ENCODE peak calls at places on chromosomes 11 and 22, in seven cellular contexts. F is tibial nerve, U is endothelial cell of umbilical vein, M is uterus, W is ovary, E is IMR-90, T is Peyer's patch. R is an unnamed sample.

GRCh38 chr11:35321532-35322320 is 97.6 kb downstream of the SLC1A2 start:
- DNase-seq in U (no peak), F (no peak), T (no peak), W (no peak), E (peak), M (peak), R (no peak)

GRCh38 chr11:46001427-46002049 is 79.1 kb downstream of the LARGE2 start:
- DNase-seq in F (no peak), M (no peak), T (no peak), U (peak), W (no peak), E (peak), R (no peak)

GRCh38 chr11:72140661-72141060 is 5.1 kb downstream of the FOLR3 start:
- DNase-seq in T (no peak), W (no peak), M (no peak), E (no peak), U (no peak), F (no peak), R (no peak)

GRCh38 chr22:39173787-39174497 is 21.5 kb upstream of the CBX7 start:
- DNase-seq in E (no peak), F (no peak), T (peak), U (no peak), W (no peak), M (no peak), R (no peak)

GRCh38 chr22:45537734-45538181 is 35.1 kb downstream of the FBLN1 start:
- DNase-seq in U (no peak), F (peak), W (peak), M (peak), T (no peak), E (peak), R (peak)

GRCh38 chr22:45644714-45645113 is 26.9 kb upstream of the ATXN10 start:
- DNase-seq in F (no peak), U (no peak), W (no peak), T (no peak), M (no peak), E (no peak), R (no peak)

GRCh38 chr11:953513-953912 is 27.8 kb downstream of the AP2A2 start:
- DNase-seq in M (no peak), E (no peak), T (no peak), F (no peak), W (no peak), U (no peak), R (no peak)

GRCh38 chr11:104531075-104531474 is 367.1 kb upstream of the PDGFD start:
- DNase-seq in M (no peak), U (peak), F (no peak), E (no peak), W (no peak), T (no peak), R (no peak)

GRCh38 chr22:33512961-33513360 is 407.3 kb downstream of the LARGE1 start:
- DNase-seq in M (no peak), F (no peak), W (no peak), E (peak), T (no peak), U (no peak), R (no peak)

GRCh38 chr11:76455331-76455730 is 10.5 kb downstream of the EMSY start:
- DNase-seq in M (no peak), W (no peak), F (no peak), T (no peak), E (peak), U (peak), R (no peak)

GRCh38 chr11:61814242-61814957 is 2.4 kb downstream of the FADS1 start:
- DNase-seq in T (no peak), M (peak), E (no peak), U (no peak), F (peak), W (no peak), R (no peak)

GRCh38 chr11:1082728-1083620 is 8.3 kb downstream of the MUC2 start:
- DNase-seq in F (no peak), W (peak), M (peak), U (no peak), E (no peak), T (no peak), R (peak)

GRCh38 chr22:50726643-50727340 is 11.2 kb upstream of the ACR start:
- DNase-seq in M (no peak), U (no peak), T (no peak), F (no peak), E (no peak), W (peak), R (no peak)

GRCh38 chr11:64759722-64760719 is at the start of gene PYGM:
- DNase-seq in U (no peak), E (no peak), M (peak), T (no peak), W (peak), F (peak), R (no peak)
- TF ChIP-seq POLR2A in U (no peak), E (peak), M (peak), T (no peak), W (no peak), F (no peak), R (no peak)

DNA sequence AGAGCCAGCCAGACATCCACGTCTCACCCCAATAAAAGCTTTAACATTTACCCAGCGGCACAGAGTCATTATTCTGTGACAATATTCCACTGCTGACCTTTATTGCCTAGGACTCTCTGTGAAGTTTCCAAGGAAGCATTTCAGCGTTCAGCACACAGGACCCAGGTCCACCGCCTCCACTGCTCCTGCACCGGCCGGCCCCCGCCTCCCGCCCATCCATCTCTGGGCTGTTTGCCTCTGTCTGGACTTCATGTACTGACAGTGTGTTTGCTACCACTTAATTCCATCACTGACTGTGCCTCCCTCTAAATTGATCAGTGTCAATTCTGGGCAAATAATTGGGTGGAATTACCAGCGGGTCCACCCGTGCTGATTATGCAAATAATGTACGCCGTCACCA is 384.7 kb downstream of the SHANK2 start:
- DNase-seq in E (no peak), F (no peak), U (no peak), T (no peak), M (no peak), W (no peak), R (no peak)
- TF ChIP-seq POLR2A in E (no peak), F (no peak), U (no peak), T (no peak), M (no peak), W (no peak), R (no peak)

GRCh38 chr11:18698341-18699268 is at the start of gene TMEM86A:
- DNase-seq in W (peak), M (peak), T (peak), F (peak), E (peak), U (peak), R (peak)
- TF ChIP-seq POLR2A in W (peak), M (peak), T (peak), F (peak), E (no peak), U (peak), R (peak)

GRCh38 chr11:64602466-64603070 is 11.5 kb downstream of the SLC22A12 start:
- DNase-seq in E (no peak), M (no peak), T (no peak), W (no peak), U (no peak), F (no peak), R (no peak)
- TF ChIP-seq POLR2A in E (no peak), M (no peak), T (no peak), W (no peak), U (no peak), F (no peak), R (no peak)